ENCODE peak calls at places on chromosome 13, in eight cellular contexts. M, Z, Q, N, V, F, G and R are unnamed samples.

GRCh38 chr13:112182831-112183543 is 116.0 kb downstream of the SOX1 start:
- DNase-seq in M (no peak), Z (peak; percentile 10), Q (peak; percentile 35), N (no peak), V (no peak), F (no peak), G (no peak), R (no peak)

GRCh38 chr13:23629566-23630272 is 59.5 kb downstream of the TNFRSF19 start:
- DNase-seq in M (no peak), Z (peak; percentile 93), Q (no peak), N (no peak), V (no peak), F (no peak), G (no peak), R (no peak)

GRCh38 chr13:28239374-28239773 is 101.0 kb downstream of the PAN3 start:
- DNase-seq in M (no peak), Z (no peak), Q (no peak), N (no peak), V (no peak), F (no peak), G (no peak), R (no peak)

GRCh38 chr13:20703785-20704458 is 423 bp downstream of the IL17D start:
- DNase-seq in M (peak; percentile 88), Z (peak; percentile 58), Q (peak; percentile 88), N (peak; percentile 92), V (peak; percentile 87), F (peak; percentile 84), G (peak; percentile 69), R (peak; percentile 81)

GRCh38 chr13:71358218-71358617 is 508.8 kb downstream of the DACH1 start:
- DNase-seq in M (no peak), Z (no peak), Q (no peak), N (no peak), V (no peak), F (no peak), G (no peak), R (no peak)

GRCh38 chr13:72457151-72457550 is 270.3 kb downstream of the MZT1 start:
- DNase-seq in M (no peak), Z (no peak), Q (no peak), N (no peak), V (no peak), F (no peak), G (no peak), R (no peak)

GRCh38 chr13:74117207-74117705 is 16.9 kb downstream of the KLF12 start:
- DNase-seq in M (no peak), Z (no peak), Q (no peak), N (no peak), V (no peak), F (no peak), G (no peak), R (no peak)

GRCh38 chr13:47220453-47221150 is 323.7 kb upstream of the HTR2A start:
- DNase-seq in M (no peak), Z (no peak), Q (no peak), N (no peak), V (no peak), F (no peak), G (no peak), R (no peak)

GRCh38 chr13:101942038-101942437 is 459.8 kb downstream of the FGF14 start:
- DNase-seq in M (no peak), Z (peak; percentile 7), Q (no peak), N (no peak), V (peak; percentile 19), F (no peak), G (no peak), R (peak; percentile 24)

GRCh38 chr13:67023088-67023893 is 206.8 kb downstream of the PCDH9 start:
- DNase-seq in M (no peak), Z (no peak), Q (no peak), N (no peak), V (no peak), F (no peak), G (no peak), R (peak; percentile 4)

GRCh38 chr13:42047561-42048322 is 706 bp upstream of the DGKH start:
- DNase-seq in M (peak; percentile 70), Z (no peak), Q (peak; percentile 70), N (peak; percentile 44), V (peak; percentile 76), F (peak; percentile 57), G (peak; percentile 54), R (peak; percentile 37)
- TF ChIP-seq POLR2A in M (no peak), Z (no peak), Q (peak; percentile 43), N (no peak), V (peak; percentile 85), F (no peak), G (no peak), R (peak; percentile 15)

GRCh38 chr13:109789262-109789661 is 2.9 kb upstream of the IRS2 start:
- DNase-seq in M (no peak), Z (no peak), Q (no peak), N (no peak), V (no peak), F (no peak), G (no peak), R (no peak)

GRCh38 chr13:109785892-109786450 is 412 bp downstream of the IRS2 start:
- DNase-seq in M (no peak), Z (no peak), Q (no peak), N (no peak), V (no peak), F (no peak), G (no peak), R (peak; percentile 68)

GRCh38 chr13:109788372-109789195 is 2.2 kb upstream of the IRS2 start:
- DNase-seq in M (no peak), Z (no peak), Q (no peak), N (no peak), V (no peak), F (no peak), G (no peak), R (no peak)

GRCh38 chr13:109786457-109787134 is at the start of gene IRS2:
- DNase-seq in M (peak; percentile 98), Z (no peak), Q (peak; percentile 98), N (peak; percentile 53), V (peak; percentile 95), F (peak; percentile 95), G (peak; percentile 90), R (peak; percentile 99)

DNA sequence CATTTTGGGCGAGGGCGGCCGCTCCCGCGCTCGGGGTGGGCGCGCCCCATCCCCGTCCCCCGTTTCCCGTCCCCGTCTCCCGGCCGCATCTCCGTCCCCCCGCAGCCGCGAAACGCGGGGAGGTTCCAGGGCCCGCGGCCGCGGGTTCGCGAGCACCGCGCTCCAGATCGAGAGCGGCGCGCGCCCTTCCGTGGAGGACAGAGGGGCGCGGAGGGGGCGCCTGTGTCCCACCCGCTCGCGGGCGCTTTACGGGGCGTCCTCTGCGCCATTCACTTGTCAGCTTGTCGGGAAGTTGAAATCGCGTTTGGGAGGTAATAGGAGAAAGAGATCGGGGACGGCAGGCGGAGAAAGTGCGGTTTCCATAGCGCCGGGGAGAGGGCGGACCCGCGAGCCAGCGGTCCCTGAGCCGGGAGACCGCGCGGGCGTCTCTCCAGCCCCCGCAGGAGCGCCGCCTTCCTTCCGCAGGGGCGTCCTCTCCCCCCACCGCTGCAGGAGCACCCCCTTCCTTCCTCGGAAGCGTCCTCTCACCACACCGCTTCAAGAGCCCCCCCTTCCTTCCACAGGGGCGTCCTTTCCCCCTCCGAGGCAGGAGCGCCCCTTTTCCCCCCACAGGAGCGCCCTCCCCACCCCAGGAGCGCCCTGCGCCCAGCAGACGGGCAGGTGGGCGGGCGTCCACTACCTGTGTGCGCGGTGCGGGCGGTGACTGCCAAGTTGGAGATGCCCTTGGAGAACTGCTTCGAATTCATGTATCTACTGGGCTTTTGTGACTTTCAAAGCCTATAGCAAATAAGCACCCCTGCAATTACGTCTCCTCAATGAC is 962 bp upstream of the IRS2 start:
- DNase-seq in M (peak; percentile 78), Z (no peak), Q (peak; percentile 59), N (no peak), V (peak; percentile 36), F (peak; percentile 47), G (no peak), R (peak; percentile 73)
- TF ChIP-seq POLR2A in M (no peak), Z (no peak), Q (no peak), N (no peak), V (no peak), F (no peak), G (no peak), R (no peak)

GRCh38 chr13:51763486-51763885 is 40.5 kb downstream of the DHRS12 start:
- DNase-seq in M (no peak), Z (no peak), Q (no peak), N (no peak), V (no peak), F (no peak), G (no peak), R (no peak)

GRCh38 chr13:51761638-51762350 is 42.2 kb downstream of the DHRS12 start:
- DNase-seq in M (no peak), Z (no peak), Q (no peak), N (no peak), V (no peak), F (no peak), G (no peak), R (no peak)

GRCh38 chr13:51767100-51767499 is 36.9 kb downstream of the DHRS12 start:
- DNase-seq in M (no peak), Z (no peak), Q (no peak), N (no peak), V (no peak), F (no peak), G (no peak), R (no peak)

GRCh38 chr13:51765142-51765515 is 38.8 kb downstream of the DHRS12 start:
- DNase-seq in M (no peak), Z (no peak), Q (no peak), N (no peak), V (no peak), F (no peak), G (no peak), R (no peak)

GRCh38 chr13:51764184-51765141 is 39.5 kb downstream of the DHRS12 start:
- DNase-seq in M (peak; percentile 95), Z (peak; percentile 92), Q (peak; percentile 78), N (peak; percentile 51), V (peak; percentile 56), F (peak; percentile 56), G (no peak), R (no peak)
- TF ChIP-seq POLR2A in M (no peak), Z (peak; percentile 40), Q (no peak), N (peak; percentile 77), V (no peak), F (no peak), G (no peak), R (no peak)

DNA sequence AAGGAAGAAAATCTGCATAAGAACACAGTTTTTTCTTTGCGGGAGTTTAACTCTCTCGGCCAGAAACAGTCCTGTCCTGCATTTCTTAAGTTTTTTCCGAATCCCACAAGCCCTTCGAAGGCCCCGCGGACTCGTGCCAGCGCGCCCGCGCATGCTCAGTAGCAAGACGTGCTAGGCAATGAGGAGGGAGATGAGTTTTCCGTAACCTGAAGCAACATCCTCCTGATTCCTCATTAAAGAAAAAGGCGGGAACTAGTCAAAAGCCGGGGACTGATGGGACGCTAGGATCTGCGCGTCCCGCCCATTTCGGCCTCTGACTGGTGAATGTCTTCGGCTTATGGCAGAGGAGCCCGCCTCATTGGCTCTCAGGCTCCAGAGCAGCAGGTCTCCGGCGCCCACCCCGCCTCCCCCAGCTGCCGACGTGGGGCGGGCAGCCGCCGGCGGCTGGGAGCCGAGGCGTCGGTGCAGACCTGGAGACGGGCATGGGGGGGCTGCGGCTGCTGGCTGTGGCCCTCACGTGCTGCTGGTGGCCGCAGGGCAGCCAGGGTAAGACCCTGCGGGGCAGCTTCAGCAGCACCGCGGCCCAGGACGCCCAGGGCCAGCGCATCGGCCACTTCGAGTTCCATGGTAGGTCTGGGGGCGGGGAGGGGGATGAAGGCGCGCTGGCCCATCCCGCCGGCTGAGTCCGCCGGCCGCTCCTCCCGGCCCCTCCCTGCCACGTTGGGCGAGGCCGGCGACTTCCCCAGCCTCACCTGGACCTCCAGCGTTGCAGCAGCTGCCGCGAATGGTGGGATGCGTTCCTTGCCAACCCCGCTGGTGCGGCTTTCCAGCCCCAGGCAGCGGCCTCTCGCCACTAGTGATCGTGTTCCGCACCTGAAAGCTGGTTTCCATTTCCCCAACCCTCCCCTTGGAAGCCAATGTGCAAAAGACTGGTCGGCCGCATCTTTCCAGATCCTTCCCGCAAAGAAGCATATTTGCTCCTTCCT is at the start of gene GPR180:
- DNase-seq in M (peak; percentile 99), Z (no peak), Q (peak; percentile 98), N (peak; percentile 87), V (peak; percentile 96), F (peak; percentile 96), G (peak; percentile 90), R (peak; percentile 97)
- TF ChIP-seq POLR2A in M (peak; percentile 40), Z (no peak), Q (peak; percentile 78), N (peak; percentile 79), V (peak; percentile 70), F (no peak), G (peak; percentile 42), R (peak; percentile 78)